ENCODE peak calls at places on chromosomes 6 and 20, in four cellular contexts. K is Calu3, I is right lobe of liver, G is ascending aorta. U is an unnamed sample.

GRCh38 chr6:135586844-135587243 is 89.3 kb upstream of the AHI1 start:
- DNase-seq in K (no peak), I (no peak), G (no peak), U (no peak)

GRCh38 chr20:20755227-20755626 is 42.8 kb upstream of the RALGAPA2 start:
- DNase-seq in K (no peak), I (no peak), G (no peak), U (no peak)

GRCh38 chr6:11947063-11947462 is 65.0 kb upstream of the HIVEP1 start:
- DNase-seq in K (no peak), I (no peak), G (no peak), U (no peak)

GRCh38 chr6:1825926-1826325 is 216.2 kb downstream of the FOXC1 start:
- DNase-seq in K (no peak), I (no peak), G (no peak), U (no peak)

GRCh38 chr20:41177636-41178035 is 40.3 kb downstream of the PLCG1 start:
- DNase-seq in K (peak), I (no peak), G (peak), U (no peak)

GRCh38 chr6:104414723-104415122 is 445.0 kb downstream of the HACE1 start:
- DNase-seq in K (no peak), I (no peak), G (no peak), U (no peak)

GRCh38 chr6:12311106-12311505 is 20.9 kb downstream of the EDN1 start:
- DNase-seq in K (peak), I (no peak), G (no peak), U (no peak)

GRCh38 chr20:53161473-53161872 is 189.3 kb downstream of the TSHZ2 start:
- DNase-seq in K (no peak), I (no peak), G (no peak), U (no peak)

GRCh38 chr6:107713214-107713962 is 110.7 kb downstream of the SCML4 start:
- DNase-seq in K (no peak), I (no peak), G (no peak), U (no peak)

GRCh38 chr20:49608752-49609670 is 41.1 kb upstream of the PTGIS start:
- DNase-seq in K (peak), I (peak), G (no peak), U (no peak)

GRCh38 chr6:55853008-55854001 is 22.1 kb downstream of the BMP5 start:
- DNase-seq in K (no peak), I (no peak), G (no peak), U (no peak)

GRCh38 chr20:48773837-48774418 is 53.9 kb downstream of the PREX1 start:
- DNase-seq in K (no peak), I (peak), G (peak), U (no peak)

GRCh38 chr6:24887520-24887919 is 48.2 kb downstream of the RIPOR2 start:
- DNase-seq in K (no peak), I (no peak), G (no peak), U (no peak)

GRCh38 chr20:7161690-7162089 is 394.2 kb downstream of the BMP2 start:
- DNase-seq in K (peak), I (peak), G (no peak), U (no peak)

GRCh38 chr20:12925214-12925755 is 83.5 kb upstream of the SPTLC3 start:
- DNase-seq in K (peak), I (peak), G (no peak), U (no peak)

GRCh38 chr6:159527351-159527750 is 165.7 kb downstream of the SOD2 start:
- DNase-seq in K (no peak), I (no peak), G (no peak), U (no peak)

GRCh38 chr6:110180228-110181008 is at the start of gene CDC40:
- DNase-seq in K (peak), I (peak), G (no peak), U (no peak)

GRCh38 chr20:39164642-39165041 is 202.5 kb downstream of the DHX35 start:
- DNase-seq in K (no peak), I (no peak), G (no peak), U (no peak)

GRCh38 chr6:36049582-36049981 is 22.0 kb downstream of the MAPK14 start:
- DNase-seq in K (no peak), I (no peak), G (no peak), U (no peak)

GRCh38 chr20:59923514-59923913 is 9.9 kb downstream of the SYCP2 start:
- DNase-seq in K (no peak), I (no peak), G (no peak), U (no peak)

GRCh38 chr6:64227868-64228267 is 592.3 kb downstream of the PHF3 start:
- DNase-seq in K (no peak), I (no peak), G (no peak), U (no peak)

GRCh38 chr20:45269056-45269455 is 14.7 kb upstream of the SLPI start:
- DNase-seq in K (no peak), I (no peak), G (no peak), U (no peak)

GRCh38 chr6:136921521-136921935 is 573 bp upstream of the SLC35D3 start:
- DNase-seq in K (peak), I (peak), G (no peak), U (no peak)

GRCh38 chr20:50221501-50222323 is 31.1 kb downstream of the CEBPB start:
- DNase-seq in K (peak), I (peak), G (no peak), U (no peak)

GRCh38 chr6:70982747-70983146 is 25.9 kb upstream of the B3GAT2 start:
- DNase-seq in K (no peak), I (no peak), G (no peak), U (no peak)

GRCh38 chr20:47764154-47764734 is 21.0 kb downstream of the SULF2 start:
- DNase-seq in K (no peak), I (no peak), G (no peak), U (no peak)

GRCh38 chr20:16485406-16485805 is 87.8 kb downstream of the KIF16B start:
- DNase-seq in K (no peak), I (no peak), G (no peak), U (no peak)

GRCh38 chr6:145498425-145498824 is 236.9 kb downstream of the EPM2A start:
- DNase-seq in K (no peak), I (no peak), G (no peak), U (no peak)

GRCh38 chr6:41451515-41452163 is 94.5 kb upstream of the FOXP4 start:
- DNase-seq in K (no peak), I (no peak), G (peak), U (no peak)

GRCh38 chr6:151211075-151211474 is 28.7 kb upstream of the AKAP12 start:
- DNase-seq in K (no peak), I (no peak), G (no peak), U (no peak)

GRCh38 chr6:27237089-27237723 is 10.3 kb upstream of the PRSS16 start:
- DNase-seq in K (peak), I (no peak), G (no peak), U (no peak)

GRCh38 chr6:150183105-150183504 is 40.3 kb downstream of the PPP1R14C start:
- DNase-seq in K (no peak), I (no peak), G (no peak), U (no peak)

GRCh38 chr6:40876336-40876735 is 162.7 kb downstream of the UNC5CL start:
- DNase-seq in K (no peak), I (no peak), G (no peak), U (no peak)

GRCh38 chr20:46022411-46023147 is 6.4 kb upstream of the SLC12A5 start:
- DNase-seq in K (peak), I (peak), G (no peak), U (no peak)

GRCh38 chr20:22389836-22390542 is 194.4 kb downstream of the FOXA2 start:
- DNase-seq in K (peak), I (no peak), G (no peak), U (no peak)

GRCh38 chr6:168793649-168794048 is 352.7 kb downstream of the SMOC2 start:
- DNase-seq in K (no peak), I (no peak), G (no peak), U (no peak)

GRCh38 chr6:160368670-160369069 is 20.5 kb downstream of the SLC22A3 start:
- DNase-seq in K (no peak), I (no peak), G (no peak), U (no peak)

GRCh38 chr6:5139828-5140771 is 55.0 kb downstream of the PPP1R3G start:
- DNase-seq in K (no peak), I (no peak), G (no peak), U (no peak)

GRCh38 chr6:159390384-159390783 is 221.2 kb downstream of the FNDC1 start:
- DNase-seq in K (no peak), I (no peak), G (no peak), U (no peak)

GRCh38 chr6:149045404-149045803 is 272.1 kb upstream of the TAB2 start:
- DNase-seq in K (no peak), I (no peak), G (no peak), U (no peak)
- TF ChIP-seq CTCF in K (no peak), I (no peak), G (no peak), U (no peak)

DNA sequence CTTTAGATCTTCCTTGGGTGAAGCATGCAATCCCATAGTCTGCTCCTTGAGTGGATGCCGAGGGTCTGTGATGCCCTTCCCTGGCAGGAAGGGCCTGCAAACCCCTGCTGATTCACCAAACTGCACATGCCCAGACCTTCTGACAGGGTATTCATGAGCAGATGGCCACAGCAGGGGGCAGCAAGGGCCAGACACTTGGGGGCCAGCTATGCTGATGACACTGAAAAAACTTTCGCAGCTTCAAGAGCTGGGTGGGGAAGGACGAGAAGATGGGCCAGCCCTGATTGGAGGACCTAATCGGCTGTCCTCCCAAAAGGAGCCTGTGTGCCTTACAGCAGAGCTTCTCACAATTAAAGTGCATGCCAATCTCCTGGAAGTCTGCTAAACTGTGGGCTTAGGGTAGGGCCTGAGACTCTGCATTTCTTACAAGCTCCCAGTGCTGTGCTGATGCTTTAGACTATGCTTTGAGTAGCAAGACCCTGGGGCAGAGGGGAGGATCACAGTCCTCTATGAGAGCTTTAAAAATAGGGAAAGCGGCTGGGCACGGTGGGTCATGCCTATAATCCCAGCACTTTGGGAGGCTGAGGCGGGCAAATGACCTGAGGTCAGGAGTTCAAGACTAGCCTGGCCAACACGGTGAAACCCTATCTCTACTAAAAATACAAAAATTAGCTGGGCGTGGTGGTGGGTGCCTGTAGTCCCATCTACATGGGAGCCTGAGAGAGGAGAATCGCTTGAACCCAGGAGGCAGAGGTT is 15.2 kb upstream of the GDAP1L1 start:
- DNase-seq in K (no peak), I (no peak), G (no peak), U (no peak)
- TF ChIP-seq CTCF in K (no peak), I (no peak), G (no peak), U (no peak)

DNA sequence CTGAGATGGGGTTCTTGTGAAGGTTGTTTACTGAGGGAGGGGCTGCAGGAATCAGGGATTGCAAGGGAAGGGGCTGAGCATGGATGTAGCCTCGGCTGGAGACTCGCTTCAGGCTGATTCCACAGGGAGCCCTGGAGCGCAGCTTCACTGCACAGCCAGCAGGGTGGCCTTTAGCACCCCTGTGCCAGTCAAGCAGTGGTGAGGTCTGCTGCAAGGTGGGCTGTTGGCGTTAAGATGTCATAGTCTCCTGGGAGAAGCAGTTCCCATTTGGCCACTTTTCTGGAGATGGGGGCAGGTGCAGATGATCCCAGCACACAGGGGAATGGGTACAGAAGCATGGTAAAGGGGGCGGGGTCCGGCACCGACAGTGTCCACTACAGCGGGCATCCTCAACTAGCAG is 126.3 kb downstream of the TOX2 start:
- DNase-seq in K (no peak), I (no peak), G (no peak), U (peak)
- TF ChIP-seq CTCF in K (no peak), I (no peak), G (no peak), U (no peak)

GRCh38 chr20:35001596-35002362 is 46.1 kb downstream of the MYH7B start:
- DNase-seq in K (no peak), I (peak), G (no peak), U (peak)
- TF ChIP-seq CTCF in K (no peak), I (no peak), G (no peak), U (peak)

DNA sequence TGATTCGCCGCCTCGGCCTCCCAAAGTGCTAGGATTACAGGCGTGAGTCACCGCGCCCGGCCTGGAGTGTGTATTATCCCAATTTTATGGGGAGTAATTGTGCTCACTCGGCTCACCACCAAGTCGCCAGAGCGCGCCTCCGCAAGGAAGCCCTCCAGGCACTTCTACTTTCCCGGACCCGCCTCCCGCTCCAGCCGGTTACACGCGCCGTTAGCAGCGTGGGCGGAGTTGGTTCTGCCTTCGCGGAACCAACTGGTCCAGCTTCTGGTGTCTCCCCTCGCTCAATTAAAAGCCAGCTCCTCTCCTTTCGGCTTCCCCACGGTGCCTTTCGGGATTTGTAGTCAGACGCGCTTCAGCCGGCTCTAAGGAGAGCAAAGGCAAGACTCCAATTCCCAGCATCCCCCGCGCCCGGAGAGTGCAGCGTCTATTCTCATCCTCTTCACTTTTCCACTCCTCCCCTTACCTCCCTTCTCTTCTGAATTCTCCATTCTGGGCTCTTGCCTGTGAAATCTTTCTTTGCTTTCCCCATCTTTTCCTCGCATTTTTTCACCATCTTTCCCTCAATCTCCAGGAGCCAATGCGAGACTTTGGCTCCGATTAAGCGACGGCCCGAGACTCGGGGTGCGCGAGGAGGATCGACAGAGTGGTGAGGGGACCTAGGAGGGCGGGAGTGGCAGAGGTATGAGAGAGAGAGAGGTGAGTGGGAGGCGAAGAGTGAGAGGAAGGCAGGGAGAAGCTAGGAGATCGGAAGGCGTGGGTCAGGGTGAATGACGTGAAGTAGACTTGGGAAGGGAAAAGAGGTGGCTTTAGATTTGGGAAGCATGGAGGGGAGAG is at the start of gene GTF2H4:
- DNase-seq in K (peak), I (peak), G (peak), U (no peak)
- TF ChIP-seq CTCF in K (no peak), I (no peak), G (no peak), U (no peak)

GRCh38 chr6:39432311-39433025 is 110.0 kb upstream of the KCNK16 start:
- DNase-seq in K (no peak), I (no peak), G (no peak), U (no peak)
- TF ChIP-seq CTCF in K (no peak), I (no peak), G (no peak), U (peak)

GRCh38 chr20:35947489-35947888 is 6.8 kb downstream of the SCAND1 start:
- DNase-seq in K (peak), I (peak), G (no peak), U (no peak)
- TF ChIP-seq CTCF in K (peak), I (peak), G (no peak), U (peak)

GRCh38 chr20:24781061-24781980 is 167.7 kb upstream of the CST7 start:
- DNase-seq in K (peak), I (peak), G (no peak), U (peak)
- TF ChIP-seq CTCF in K (no peak), I (peak), G (no peak), U (peak)

GRCh38 chr20:57622201-57622570 is 2.0 kb upstream of the ZBP1 start:
- DNase-seq in K (no peak), I (no peak), G (no peak), U (no peak)
- TF ChIP-seq CTCF in K (no peak), I (no peak), G (no peak), U (no peak)